ENCODE peak calls at places on chromosomes 12 and 14, in five cellular contexts. One of them, this sample, is unnamed.

GRCh38 chr14:92529895-92530294 is 16.3 kb downstream of the RIN3 start:
- DNase-seq in stimulated activated CD4-positive, alpha-beta T cell treated with anti-CD3 and anti-CD28 coated beads, Interleukin-15, amount 100 ng/mL, for 1 hour: no peak
- DNase-seq in Right ventricle myocardium superior: no peak
- DNase-seq in foreskin fibroblast: no peak
- DNase-seq in right cardiac atrium: no peak
- DNase-seq in this sample: no peak

GRCh38 chr12:96522283-96522682 is 32.9 kb downstream of the CFAP54 start:
- DNase-seq in stimulated activated CD4-positive, alpha-beta T cell treated with anti-CD3 and anti-CD28 coated beads, Interleukin-15, amount 100 ng/mL, for 1 hour: no peak
- DNase-seq in Right ventricle myocardium superior: no peak
- DNase-seq in foreskin fibroblast: no peak
- DNase-seq in right cardiac atrium: no peak
- DNase-seq in this sample: no peak

GRCh38 chr12:123142948-123143752 is 7.7 kb downstream of the PITPNM2 start:
- DNase-seq in stimulated activated CD4-positive, alpha-beta T cell treated with anti-CD3 and anti-CD28 coated beads, Interleukin-15, amount 100 ng/mL, for 1 hour: no peak
- DNase-seq in Right ventricle myocardium superior: no peak
- DNase-seq in foreskin fibroblast: no peak
- DNase-seq in right cardiac atrium: no peak
- DNase-seq in this sample: no peak

GRCh38 chr14:21090194-21090939 is 8.1 kb downstream of the ZNF219 start:
- DNase-seq in stimulated activated CD4-positive, alpha-beta T cell treated with anti-CD3 and anti-CD28 coated beads, Interleukin-15, amount 100 ng/mL, for 1 hour: no peak
- DNase-seq in Right ventricle myocardium superior: peak; percentile 70
- DNase-seq in foreskin fibroblast: no peak
- DNase-seq in right cardiac atrium: peak; percentile 79
- DNase-seq in this sample: no peak

GRCh38 chr12:51480978-51481377 is 56.3 kb downstream of the SLC4A8 start:
- DNase-seq in stimulated activated CD4-positive, alpha-beta T cell treated with anti-CD3 and anti-CD28 coated beads, Interleukin-15, amount 100 ng/mL, for 1 hour: no peak
- DNase-seq in Right ventricle myocardium superior: no peak
- DNase-seq in foreskin fibroblast: no peak
- DNase-seq in right cardiac atrium: no peak
- DNase-seq in this sample: no peak

GRCh38 chr12:94219622-94220302 is 71.4 kb downstream of the PLXNC1 start:
- DNase-seq in stimulated activated CD4-positive, alpha-beta T cell treated with anti-CD3 and anti-CD28 coated beads, Interleukin-15, amount 100 ng/mL, for 1 hour: no peak
- DNase-seq in Right ventricle myocardium superior: no peak
- DNase-seq in foreskin fibroblast: no peak
- DNase-seq in right cardiac atrium: no peak
- DNase-seq in this sample: no peak

GRCh38 chr12:25677180-25677937 is 124.3 kb upstream of the LMNTD1 start:
- DNase-seq in stimulated activated CD4-positive, alpha-beta T cell treated with anti-CD3 and anti-CD28 coated beads, Interleukin-15, amount 100 ng/mL, for 1 hour: no peak
- DNase-seq in Right ventricle myocardium superior: no peak
- DNase-seq in foreskin fibroblast: no peak
- DNase-seq in right cardiac atrium: no peak
- DNase-seq in this sample: no peak

GRCh38 chr12:95653761-95654546 is 102.7 kb upstream of the USP44 start:
- DNase-seq in stimulated activated CD4-positive, alpha-beta T cell treated with anti-CD3 and anti-CD28 coated beads, Interleukin-15, amount 100 ng/mL, for 1 hour: no peak
- DNase-seq in Right ventricle myocardium superior: no peak
- DNase-seq in foreskin fibroblast: peak; percentile 66
- DNase-seq in right cardiac atrium: peak; percentile 61
- DNase-seq in this sample: no peak

GRCh38 chr12:57176846-57177245 is 29.4 kb upstream of the LRP1-AS start:
- DNase-seq in stimulated activated CD4-positive, alpha-beta T cell treated with anti-CD3 and anti-CD28 coated beads, Interleukin-15, amount 100 ng/mL, for 1 hour: no peak
- DNase-seq in Right ventricle myocardium superior: no peak
- DNase-seq in foreskin fibroblast: no peak
- DNase-seq in right cardiac atrium: no peak
- DNase-seq in this sample: no peak

GRCh38 chr14:36339817-36340216 is 19.4 kb upstream of the MBIP start:
- DNase-seq in stimulated activated CD4-positive, alpha-beta T cell treated with anti-CD3 and anti-CD28 coated beads, Interleukin-15, amount 100 ng/mL, for 1 hour: no peak
- DNase-seq in Right ventricle myocardium superior: no peak
- DNase-seq in foreskin fibroblast: no peak
- DNase-seq in right cardiac atrium: no peak
- DNase-seq in this sample: no peak

GRCh38 chr12:76908303-76909017 is 29.6 kb upstream of the CSRP2 start:
- DNase-seq in stimulated activated CD4-positive, alpha-beta T cell treated with anti-CD3 and anti-CD28 coated beads, Interleukin-15, amount 100 ng/mL, for 1 hour: no peak
- DNase-seq in Right ventricle myocardium superior: no peak
- DNase-seq in foreskin fibroblast: no peak
- DNase-seq in right cardiac atrium: no peak
- DNase-seq in this sample: no peak

GRCh38 chr12:94151577-94151976 is 3.2 kb downstream of the PLXNC1 start:
- DNase-seq in stimulated activated CD4-positive, alpha-beta T cell treated with anti-CD3 and anti-CD28 coated beads, Interleukin-15, amount 100 ng/mL, for 1 hour: no peak
- DNase-seq in Right ventricle myocardium superior: no peak
- DNase-seq in foreskin fibroblast: no peak
- DNase-seq in right cardiac atrium: no peak
- DNase-seq in this sample: no peak

This sample was measured in left cardiac atrium.